ENCODE peak calls at places on chromosomes 16 and 17, in eight cellular contexts. One of them, this sample, is unnamed.

GRCh38 chr17:43701318-43701743 is 39.6 kb upstream of the MEOX1 start:
- DNase-seq in GM23338: no peak
- DNase-seq in stomach: no peak
- DNase-seq in brain microvascular endothelial cell: peak; percentile 56
- DNase-seq in heart right ventricle: no peak
- DNase-seq in WERI-Rb-1: no peak
- DNase-seq in heart left ventricle: no peak
- DNase-seq in CD4-positive, CD25-positive, alpha-beta regulatory T cell: peak; percentile 21
- DNase-seq in this sample: no peak

GRCh38 chr16:24721830-24722238 is 7.6 kb upstream of the TNRC6A start:
- DNase-seq in GM23338: no peak
- DNase-seq in stomach: no peak
- DNase-seq in brain microvascular endothelial cell: no peak
- DNase-seq in heart right ventricle: no peak
- DNase-seq in WERI-Rb-1: no peak
- DNase-seq in heart left ventricle: no peak
- DNase-seq in CD4-positive, CD25-positive, alpha-beta regulatory T cell: no peak
- DNase-seq in this sample: no peak

GRCh38 chr17:27216836-27217235 is 77.1 kb upstream of the WSB1 start:
- DNase-seq in GM23338: no peak
- DNase-seq in stomach: no peak
- DNase-seq in brain microvascular endothelial cell: no peak
- DNase-seq in heart right ventricle: no peak
- DNase-seq in WERI-Rb-1: no peak
- DNase-seq in heart left ventricle: no peak
- DNase-seq in CD4-positive, CD25-positive, alpha-beta regulatory T cell: no peak
- DNase-seq in this sample: no peak

GRCh38 chr17:1573932-1574696 is 11.5 kb upstream of the PITPNA start:
- DNase-seq in GM23338: peak; percentile 86
- DNase-seq in stomach: peak; percentile 92
- DNase-seq in brain microvascular endothelial cell: peak; percentile 54
- DNase-seq in heart right ventricle: peak; percentile 85
- DNase-seq in WERI-Rb-1: peak; percentile 75
- DNase-seq in heart left ventricle: peak; percentile 86
- DNase-seq in CD4-positive, CD25-positive, alpha-beta regulatory T cell: peak; percentile 32
- DNase-seq in this sample: no peak

GRCh38 chr17:61411114-61411943 is 11.7 kb downstream of the TBX2 start:
- DNase-seq in GM23338: peak; percentile 70
- DNase-seq in stomach: peak; percentile 51
- DNase-seq in brain microvascular endothelial cell: peak; percentile 31
- DNase-seq in heart right ventricle: peak; percentile 73
- DNase-seq in WERI-Rb-1: peak; percentile 85
- DNase-seq in heart left ventricle: peak; percentile 72
- DNase-seq in CD4-positive, CD25-positive, alpha-beta regulatory T cell: no peak
- DNase-seq in this sample: no peak

GRCh38 chr17:17186051-17186450 is 20.1 kb downstream of the PLD6 start:
- DNase-seq in GM23338: no peak
- DNase-seq in stomach: peak; percentile 29
- DNase-seq in brain microvascular endothelial cell: no peak
- DNase-seq in heart right ventricle: no peak
- DNase-seq in WERI-Rb-1: no peak
- DNase-seq in heart left ventricle: no peak
- DNase-seq in CD4-positive, CD25-positive, alpha-beta regulatory T cell: no peak
- DNase-seq in this sample: no peak

GRCh38 chr17:66492080-66492479 is 189.7 kb downstream of the PRKCA start:
- DNase-seq in GM23338: no peak
- DNase-seq in stomach: no peak
- DNase-seq in brain microvascular endothelial cell: no peak
- DNase-seq in heart right ventricle: no peak
- DNase-seq in WERI-Rb-1: no peak
- DNase-seq in heart left ventricle: no peak
- DNase-seq in CD4-positive, CD25-positive, alpha-beta regulatory T cell: no peak
- DNase-seq in this sample: no peak

GRCh38 chr16:316741-317464 is 33.9 kb downstream of the PDIA2 start:
- DNase-seq in GM23338: no peak
- DNase-seq in stomach: no peak
- DNase-seq in brain microvascular endothelial cell: no peak
- DNase-seq in heart right ventricle: no peak
- DNase-seq in WERI-Rb-1: no peak
- DNase-seq in heart left ventricle: no peak
- DNase-seq in CD4-positive, CD25-positive, alpha-beta regulatory T cell: no peak
- DNase-seq in this sample: no peak

GRCh38 chr17:30164531-30164930 is 47.9 kb downstream of the NSRP1 start:
- DNase-seq in GM23338: no peak
- DNase-seq in stomach: no peak
- DNase-seq in brain microvascular endothelial cell: no peak
- DNase-seq in heart right ventricle: no peak
- DNase-seq in WERI-Rb-1: no peak
- DNase-seq in heart left ventricle: no peak
- DNase-seq in CD4-positive, CD25-positive, alpha-beta regulatory T cell: no peak
- DNase-seq in this sample: no peak

GRCh38 chr17:29867643-29868181 is 62.3 kb downstream of the SSH2 start:
- DNase-seq in GM23338: peak; percentile 39
- DNase-seq in stomach: no peak
- DNase-seq in brain microvascular endothelial cell: no peak
- DNase-seq in heart right ventricle: no peak
- DNase-seq in WERI-Rb-1: no peak
- DNase-seq in heart left ventricle: no peak
- DNase-seq in CD4-positive, CD25-positive, alpha-beta regulatory T cell: peak; percentile 7
- DNase-seq in this sample: no peak

GRCh38 chr17:41666336-41666680 is 22.4 kb upstream of the EIF1 start:
- DNase-seq in GM23338: peak; percentile 50
- DNase-seq in stomach: no peak
- DNase-seq in brain microvascular endothelial cell: peak; percentile 53
- DNase-seq in heart right ventricle: no peak
- DNase-seq in WERI-Rb-1: peak; percentile 44
- DNase-seq in heart left ventricle: peak; percentile 28
- DNase-seq in CD4-positive, CD25-positive, alpha-beta regulatory T cell: no peak
- DNase-seq in this sample: peak; percentile 74

GRCh38 chr17:57281887-57282653 is 25.7 kb downstream of the MSI2 start:
- DNase-seq in GM23338: no peak
- DNase-seq in stomach: no peak
- DNase-seq in brain microvascular endothelial cell: peak; percentile 14
- DNase-seq in heart right ventricle: no peak
- DNase-seq in WERI-Rb-1: no peak
- DNase-seq in heart left ventricle: no peak
- DNase-seq in CD4-positive, CD25-positive, alpha-beta regulatory T cell: no peak
- DNase-seq in this sample: peak; percentile 38

GRCh38 chr16:81238296-81239011 is at the start of gene BCO1:
- DNase-seq in GM23338: peak; percentile 73
- DNase-seq in stomach: peak; percentile 56
- DNase-seq in brain microvascular endothelial cell: peak; percentile 37
- DNase-seq in heart right ventricle: no peak
- DNase-seq in WERI-Rb-1: peak; percentile 12
- DNase-seq in heart left ventricle: no peak
- DNase-seq in CD4-positive, CD25-positive, alpha-beta regulatory T cell: no peak
- DNase-seq in this sample: no peak

GRCh38 chr16:27406729-27407128 is 4.8 kb downstream of the IL21R start:
- DNase-seq in GM23338: no peak
- DNase-seq in stomach: no peak
- DNase-seq in brain microvascular endothelial cell: no peak
- DNase-seq in heart right ventricle: no peak
- DNase-seq in WERI-Rb-1: no peak
- DNase-seq in heart left ventricle: no peak
- DNase-seq in CD4-positive, CD25-positive, alpha-beta regulatory T cell: no peak
- DNase-seq in this sample: no peak

GRCh38 chr17:12104831-12105230 is 84.2 kb downstream of the MAP2K4 start:
- DNase-seq in GM23338: no peak
- DNase-seq in stomach: no peak
- DNase-seq in brain microvascular endothelial cell: no peak
- DNase-seq in heart right ventricle: no peak
- DNase-seq in WERI-Rb-1: no peak
- DNase-seq in heart left ventricle: no peak
- DNase-seq in CD4-positive, CD25-positive, alpha-beta regulatory T cell: no peak
- DNase-seq in this sample: no peak

GRCh38 chr17:65100316-65101140 is 36.6 kb upstream of the RGS9 start:
- DNase-seq in GM23338: peak; percentile 87
- DNase-seq in stomach: peak; percentile 91
- DNase-seq in brain microvascular endothelial cell: no peak
- DNase-seq in heart right ventricle: peak; percentile 83
- DNase-seq in WERI-Rb-1: peak; percentile 86
- DNase-seq in heart left ventricle: peak; percentile 88
- DNase-seq in CD4-positive, CD25-positive, alpha-beta regulatory T cell: peak; percentile 77
- DNase-seq in this sample: peak; percentile 81

GRCh38 chr16:83393196-83393981 is 414.4 kb upstream of the HSBP1 start:
- DNase-seq in GM23338: peak; percentile 33
- DNase-seq in stomach: no peak
- DNase-seq in brain microvascular endothelial cell: peak; percentile 50
- DNase-seq in heart right ventricle: peak; percentile 4
- DNase-seq in WERI-Rb-1: no peak
- DNase-seq in heart left ventricle: no peak
- DNase-seq in CD4-positive, CD25-positive, alpha-beta regulatory T cell: no peak
- DNase-seq in this sample: no peak

GRCh38 chr16:75376475-75376907 is 56.8 kb downstream of the CFDP1 start:
- DNase-seq in GM23338: peak; percentile 66
- DNase-seq in stomach: no peak
- DNase-seq in brain microvascular endothelial cell: no peak
- DNase-seq in heart right ventricle: no peak
- DNase-seq in WERI-Rb-1: no peak
- DNase-seq in heart left ventricle: no peak
- DNase-seq in CD4-positive, CD25-positive, alpha-beta regulatory T cell: no peak
- DNase-seq in this sample: no peak

GRCh38 chr17:81473019-81473418 is 39.6 kb downstream of the ACTG1 start:
- DNase-seq in GM23338: no peak
- DNase-seq in stomach: peak; percentile 47
- DNase-seq in brain microvascular endothelial cell: no peak
- DNase-seq in heart right ventricle: no peak
- DNase-seq in WERI-Rb-1: no peak
- DNase-seq in heart left ventricle: no peak
- DNase-seq in CD4-positive, CD25-positive, alpha-beta regulatory T cell: no peak
- DNase-seq in this sample: no peak

GRCh38 chr16:65666132-65666869 is 544.4 kb upstream of the CDH11 start:
- DNase-seq in GM23338: peak; percentile 19
- DNase-seq in stomach: no peak
- DNase-seq in brain microvascular endothelial cell: no peak
- DNase-seq in heart right ventricle: no peak
- DNase-seq in WERI-Rb-1: no peak
- DNase-seq in heart left ventricle: no peak
- DNase-seq in CD4-positive, CD25-positive, alpha-beta regulatory T cell: no peak
- DNase-seq in this sample: no peak

DNA sequence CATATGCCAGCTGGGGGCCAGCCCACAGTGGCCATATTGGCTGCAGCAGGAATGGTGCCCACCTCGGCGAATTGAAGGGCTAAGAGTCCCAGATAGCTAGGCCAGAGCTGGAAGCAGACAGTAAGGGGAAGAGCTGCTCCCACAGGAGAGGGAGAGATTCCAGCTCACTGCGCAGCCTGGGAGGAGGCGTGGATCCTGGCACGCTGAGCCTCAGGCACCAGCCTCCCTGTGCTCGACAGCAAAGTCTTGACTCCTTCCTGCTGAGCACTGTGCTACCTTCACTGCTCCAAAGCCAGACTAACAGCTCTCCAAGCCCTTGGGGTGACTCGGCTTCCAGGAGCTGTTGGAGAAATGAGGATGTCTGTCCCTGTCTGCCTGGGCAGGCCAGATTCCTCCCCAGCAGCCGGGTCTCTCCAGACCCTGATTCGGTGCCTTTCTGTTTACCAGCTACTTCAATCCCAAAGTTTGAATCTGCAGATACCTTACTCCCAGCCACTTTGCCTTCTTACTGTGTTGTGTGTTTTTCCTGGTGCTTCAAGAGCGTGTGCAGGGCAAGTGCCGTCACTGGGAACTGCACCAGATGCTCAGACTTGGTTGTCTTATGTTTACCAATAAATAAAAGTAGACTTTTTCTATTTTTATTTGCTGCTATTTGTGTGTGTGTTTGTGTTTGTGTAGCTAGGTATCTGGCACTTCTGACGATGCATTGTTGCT is 9.1 kb downstream of the CBX2 start:
- DNase-seq in GM23338: no peak
- DNase-seq in stomach: no peak
- DNase-seq in brain microvascular endothelial cell: no peak
- DNase-seq in heart right ventricle: no peak
- DNase-seq in WERI-Rb-1: no peak
- DNase-seq in heart left ventricle: no peak
- DNase-seq in CD4-positive, CD25-positive, alpha-beta regulatory T cell: no peak
- DNase-seq in this sample: no peak
- H3K27me3 ChIP-seq in GM23338: peaks cover 54% of the 10 kb centered on the region
- H3K27me3 ChIP-seq in stomach: peaks cover 44% of the 10 kb centered on the region
- H3K27me3 ChIP-seq in brain microvascular endothelial cell: peaks cover 37% of the 10 kb centered on the region
- H3K27me3 ChIP-seq in heart right ventricle: peaks cover 66% of the 10 kb centered on the region
- H3K27me3 ChIP-seq in WERI-Rb-1: no peaks in the 10 kb centered on the region
- H3K27me3 ChIP-seq in heart left ventricle: peaks cover 55% of the 10 kb centered on the region
- H3K27me3 ChIP-seq in CD4-positive, CD25-positive, alpha-beta regulatory T cell: peaks cover 17% of the 10 kb centered on the region
- H3K27me3 ChIP-seq in this sample: peaks cover 19% of the 10 kb centered on the region

GRCh38 chr16:49027420-49027819 is 254.2 kb downstream of the CBLN1 start:
- DNase-seq in GM23338: no peak
- DNase-seq in stomach: no peak
- DNase-seq in brain microvascular endothelial cell: no peak
- DNase-seq in heart right ventricle: no peak
- DNase-seq in WERI-Rb-1: no peak
- DNase-seq in heart left ventricle: no peak
- DNase-seq in CD4-positive, CD25-positive, alpha-beta regulatory T cell: no peak
- DNase-seq in this sample: no peak
- H3K27ac ChIP-seq in GM23338: no peak overlapping the region
- H3K27ac ChIP-seq in stomach: no peak overlapping the region
- H3K27ac ChIP-seq in brain microvascular endothelial cell: no peak overlapping the region
- H3K27ac ChIP-seq in heart right ventricle: no peak overlapping the region
- H3K27ac ChIP-seq in WERI-Rb-1: no peak overlapping the region
- H3K27ac ChIP-seq in heart left ventricle: no peak overlapping the region
- H3K27ac ChIP-seq in CD4-positive, CD25-positive, alpha-beta regulatory T cell: no peak overlapping the region
- H3K27ac ChIP-seq in this sample: no peak overlapping the region

DNA sequence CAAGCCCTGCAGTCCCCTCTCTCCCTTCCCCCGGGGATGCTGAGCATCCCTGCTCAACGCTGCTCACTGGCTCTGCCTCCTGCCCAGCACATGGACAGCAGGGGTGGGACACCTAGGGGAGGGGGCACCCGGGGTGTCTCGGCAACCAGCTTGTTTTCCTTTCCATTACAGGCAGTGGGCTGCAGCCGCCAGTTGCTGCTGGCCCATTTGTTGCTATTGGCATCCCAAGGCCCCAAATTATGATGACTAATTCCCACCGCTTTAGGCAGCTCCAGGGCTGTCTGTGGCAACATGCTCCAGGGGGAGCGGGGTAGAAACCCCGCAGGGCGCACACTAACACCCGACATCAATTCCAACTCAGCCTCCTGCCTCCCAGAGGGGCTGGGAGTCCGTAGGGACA is 4.9 kb downstream of the SDK2 start:
- DNase-seq in GM23338: no peak
- DNase-seq in stomach: peak; percentile 14
- DNase-seq in brain microvascular endothelial cell: no peak
- DNase-seq in heart right ventricle: no peak
- DNase-seq in WERI-Rb-1: peak; percentile 4
- DNase-seq in heart left ventricle: no peak
- DNase-seq in CD4-positive, CD25-positive, alpha-beta regulatory T cell: no peak
- DNase-seq in this sample: no peak
- H3K4me3 ChIP-seq in GM23338: no peak overlapping the region
- H3K4me3 ChIP-seq in stomach: no peak overlapping the region
- H3K4me3 ChIP-seq in brain microvascular endothelial cell: no peak overlapping the region
- H3K4me3 ChIP-seq in heart right ventricle: no peak overlapping the region
- H3K4me3 ChIP-seq in WERI-Rb-1: no peak overlapping the region
- H3K4me3 ChIP-seq in heart left ventricle: no peak overlapping the region
- H3K4me3 ChIP-seq in CD4-positive, CD25-positive, alpha-beta regulatory T cell: no peak overlapping the region
- H3K4me3 ChIP-seq in this sample: no peak overlapping the region

DNA sequence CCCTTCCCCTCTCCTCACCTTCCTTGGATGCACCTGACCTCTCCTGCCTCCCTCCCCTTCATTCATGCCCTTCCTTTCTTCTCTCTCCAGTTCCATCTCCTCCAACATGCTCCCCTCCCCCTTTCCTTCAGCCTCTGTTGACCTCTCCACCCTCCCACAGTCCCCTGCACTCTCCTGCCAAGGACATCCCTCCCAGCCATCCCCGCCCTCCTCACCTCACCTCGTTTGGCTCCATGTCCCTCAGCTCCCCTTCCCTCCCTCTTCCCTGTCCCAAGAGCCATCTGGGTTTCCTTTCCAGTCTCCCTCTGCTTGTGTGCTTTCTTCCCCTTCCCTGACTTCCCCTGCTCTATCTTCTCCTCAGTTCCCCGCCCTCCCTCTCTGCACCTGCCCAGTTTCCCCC is 819.7 kb downstream of the KCNJ18 start:
- DNase-seq in GM23338: no peak
- DNase-seq in stomach: no peak
- DNase-seq in brain microvascular endothelial cell: no peak
- DNase-seq in heart right ventricle: no peak
- DNase-seq in WERI-Rb-1: no peak
- DNase-seq in heart left ventricle: no peak
- DNase-seq in CD4-positive, CD25-positive, alpha-beta regulatory T cell: no peak
- DNase-seq in this sample: no peak
- H3K27me3 ChIP-seq in GM23338: no peaks in the 10 kb centered on the region
- H3K27me3 ChIP-seq in stomach: no peaks in the 10 kb centered on the region
- H3K27me3 ChIP-seq in brain microvascular endothelial cell: no peaks in the 10 kb centered on the region
- H3K27me3 ChIP-seq in heart right ventricle: no peaks in the 10 kb centered on the region
- H3K27me3 ChIP-seq in WERI-Rb-1: no peaks in the 10 kb centered on the region
- H3K27me3 ChIP-seq in heart left ventricle: no peaks in the 10 kb centered on the region
- H3K27me3 ChIP-seq in CD4-positive, CD25-positive, alpha-beta regulatory T cell: no peaks in the 10 kb centered on the region
- H3K27me3 ChIP-seq in this sample: no peaks in the 10 kb centered on the region

This sample was measured in CD4-positive, alpha-beta memory T cell.